ENCODE peak calls at places on chromosome 19, in ten cellular contexts. A is Right ventricle myocardium superior; V is omental fat pad; J is lung; F is CD8-positive, alpha-beta T cell; Q is AG04449; G is activated CD4-positive, alpha-beta T cell treated with anti-CD3 and anti-CD28 coated beads for 48 hours; M is A549; Y is GM12864; K is foreskin fibroblast. N is an unnamed sample.

GRCh38 chr19:39498262-39499081 is at the start of gene DLL3:
- DNase-seq in A (no peak), V (no peak), J (no peak), F (no peak), Q (no peak), G (peak; percentile 23), M (no peak), Y (no peak), K (no peak), N (no peak)

GRCh38 chr19:6543866-6544347 is 13.1 kb downstream of the TNFSF9 start:
- DNase-seq in A (no peak), V (no peak), J (no peak), F (no peak), Q (no peak), G (no peak), M (no peak), Y (no peak), K (no peak), N (no peak)

GRCh38 chr19:13817018-13817614 is 21.9 kb downstream of the ZSWIM4 start:
- DNase-seq in A (no peak), V (no peak), J (peak; percentile 76), F (no peak), Q (no peak), G (peak; percentile 48), M (peak; percentile 33), Y (no peak), K (no peak), N (peak; percentile 6)

GRCh38 chr19:15293751-15294505 is 38.4 kb downstream of the BRD4 start:
- DNase-seq in A (no peak), V (no peak), J (no peak), F (no peak), Q (no peak), G (no peak), M (no peak), Y (no peak), K (no peak), N (no peak)

GRCh38 chr19:34363930-34364329 is 1.1 kb upstream of the GPI start:
- DNase-seq in A (no peak), V (no peak), J (no peak), F (no peak), Q (no peak), G (no peak), M (no peak), Y (no peak), K (no peak), N (no peak)

GRCh38 chr19:51565583-51565982 is 5.5 kb upstream of the ZNF175 start:
- DNase-seq in A (no peak), V (no peak), J (no peak), F (no peak), Q (no peak), G (no peak), M (no peak), Y (no peak), K (no peak), N (no peak)

GRCh38 chr19:38049105-38049649 is 142.2 kb downstream of the SIPA1L3 start:
- DNase-seq in A (peak; percentile 18), V (no peak), J (no peak), F (no peak), Q (no peak), G (peak; percentile 64), M (no peak), Y (peak; percentile 93), K (peak; percentile 43), N (no peak)

GRCh38 chr19:44764975-44765948 is 12.4 kb upstream of the CBLC start:
- DNase-seq in A (peak; percentile 69), V (no peak), J (no peak), F (no peak), Q (no peak), G (no peak), M (peak; percentile 89), Y (no peak), K (no peak), N (peak; percentile 89)

GRCh38 chr19:1154731-1155351 is 19.2 kb downstream of the SBNO2 start:
- DNase-seq in A (peak; percentile 93), V (peak; percentile 77), J (peak; percentile 93), F (no peak), Q (no peak), G (no peak), M (peak; percentile 84), Y (no peak), K (peak; percentile 88), N (peak; percentile 94)

GRCh38 chr19:19464339-19465098 is 50.8 kb downstream of the TSSK6 start:
- DNase-seq in A (no peak), V (no peak), J (no peak), F (no peak), Q (no peak), G (no peak), M (no peak), Y (no peak), K (peak; percentile 35), N (no peak)

GRCh38 chr19:19315444-19315843 is 4.9 kb downstream of the SUGP1 start:
- DNase-seq in A (no peak), V (no peak), J (no peak), F (no peak), Q (no peak), G (peak; percentile 11), M (no peak), Y (no peak), K (no peak), N (no peak)

GRCh38 chr19:16293133-16294085 is 31.2 kb upstream of the KLF2 start:
- DNase-seq in A (peak; percentile 77), V (peak; percentile 51), J (peak; percentile 71), F (no peak), Q (peak; percentile 77), G (no peak), M (peak; percentile 94), Y (no peak), K (peak; percentile 88), N (peak; percentile 85)

GRCh38 chr19:10416380-10417257 is 3.7 kb upstream of the PDE4A start:
- DNase-seq in A (peak; percentile 88), V (peak; percentile 95), J (peak; percentile 82), F (peak; percentile 99), Q (no peak), G (peak; percentile 97), M (peak; percentile 95), Y (peak; percentile 77), K (peak; percentile 85), N (peak; percentile 92)

GRCh38 chr19:49808762-49809154 is 4.3 kb downstream of the FUZ start:
- DNase-seq in A (peak; percentile 95), V (peak; percentile 97), J (peak; percentile 95), F (peak; percentile 64), Q (no peak), G (peak; percentile 91), M (peak; percentile 87), Y (peak; percentile 26), K (peak; percentile 69), N (peak; percentile 97)

GRCh38 chr19:16288544-16288943 is 36.1 kb upstream of the KLF2 start:
- DNase-seq in A (no peak), V (no peak), J (no peak), F (no peak), Q (no peak), G (no peak), M (no peak), Y (no peak), K (no peak), N (no peak)

GRCh38 chr19:48896191-48896720 is 2.3 kb downstream of the TULP2 start:
- DNase-seq in A (peak; percentile 80), V (no peak), J (peak; percentile 73), F (no peak), Q (no peak), G (peak; percentile 71), M (no peak), Y (no peak), K (no peak), N (peak; percentile 84)

GRCh38 chr19:30968210-30968609 is 381.0 kb downstream of the TSHZ3 start:
- DNase-seq in A (no peak), V (no peak), J (no peak), F (no peak), Q (no peak), G (no peak), M (peak; percentile 35), Y (no peak), K (no peak), N (no peak)

GRCh38 chr19:47781590-47782318 is 3.3 kb downstream of the SELENOW start:
- DNase-seq in A (peak; percentile 63), V (no peak), J (peak; percentile 49), F (no peak), Q (no peak), G (no peak), M (no peak), Y (no peak), K (no peak), N (no peak)

GRCh38 chr19:3950871-3951861 is 18.3 kb downstream of the NMRK2 start:
- DNase-seq in A (peak; percentile 78), V (no peak), J (no peak), F (no peak), Q (no peak), G (no peak), M (no peak), Y (no peak), K (no peak), N (peak; percentile 82)

GRCh38 chr19:54137913-54138776 is 583 bp downstream of the CNOT3 start:
- DNase-seq in A (no peak), V (no peak), J (no peak), F (no peak), Q (no peak), G (peak; percentile 52), M (no peak), Y (no peak), K (no peak), N (no peak)

GRCh38 chr19:3061214-3062161 is 807 bp downstream of the TLE5 start:
- DNase-seq in A (peak; percentile 80), V (no peak), J (no peak), F (peak; percentile 55), Q (no peak), G (peak; percentile 53), M (no peak), Y (no peak), K (no peak), N (peak; percentile 81)

GRCh38 chr19:11832253-11832912 is 16.1 kb upstream of the ZNF439 start:
- DNase-seq in A (no peak), V (no peak), J (no peak), F (no peak), Q (no peak), G (no peak), M (no peak), Y (no peak), K (no peak), N (no peak)

GRCh38 chr19:56597696-56598095 is 2.6 kb downstream of the ZNF71 start:
- DNase-seq in A (no peak), V (no peak), J (no peak), F (no peak), Q (no peak), G (no peak), M (no peak), Y (no peak), K (no peak), N (no peak)

GRCh38 chr19:46021531-46022041 is 1.3 kb downstream of the PGLYRP1 start:
- DNase-seq in A (no peak), V (no peak), J (no peak), F (no peak), Q (no peak), G (no peak), M (peak; percentile 34), Y (no peak), K (no peak), N (no peak)

GRCh38 chr19:30227661-30228112 is 144.5 kb upstream of the ZNF536 start:
- DNase-seq in A (peak; percentile 75), V (no peak), J (peak; percentile 53), F (no peak), Q (no peak), G (peak; percentile 78), M (peak; percentile 82), Y (no peak), K (peak; percentile 65), N (peak; percentile 75)

GRCh38 chr19:16185925-16186234 is 670 bp downstream of the FAM32A start:
- DNase-seq in A (no peak), V (no peak), J (no peak), F (no peak), Q (no peak), G (no peak), M (no peak), Y (no peak), K (peak; percentile 28), N (no peak)

GRCh38 chr19:38664503-38665211 is 17.2 kb downstream of the ACTN4 start:
- DNase-seq in A (no peak), V (no peak), J (no peak), F (no peak), Q (no peak), G (no peak), M (no peak), Y (no peak), K (no peak), N (no peak)

GRCh38 chr19:8512115-8512967 is 1.6 kb downstream of the ZNF414 start:
- DNase-seq in A (no peak), V (no peak), J (no peak), F (no peak), Q (no peak), G (peak; percentile 49), M (peak; percentile 72), Y (no peak), K (no peak), N (no peak)